ENCODE peak calls at places on chromosome 16, in six cellular contexts. P, C, W, E, X and A are unnamed samples.

GRCh38 chr16:24851700-24852099 is 5.9 kb downstream of the SLC5A11 start:
- DNase-seq in P (no peak), C (peak; percentile 56), W (no peak), E (no peak), X (peak; percentile 14), A (peak; percentile 29)

GRCh38 chr16:23141959-23142740 is 7.1 kb downstream of the USP31 start:
- DNase-seq in P (no peak), C (no peak), W (no peak), E (no peak), X (no peak), A (no peak)

GRCh38 chr16:4693956-4694663 is 748 bp downstream of the NUDT16L1 start:
- DNase-seq in P (no peak), C (peak; percentile 36), W (peak; percentile 56), E (peak; percentile 54), X (peak; percentile 46), A (no peak)

GRCh38 chr16:1188781-1189189 is 35.9 kb downstream of the CACNA1H start:
- DNase-seq in P (no peak), C (peak; percentile 34), W (peak; percentile 55), E (peak; percentile 16), X (peak; percentile 34), A (peak; percentile 40)

GRCh38 chr16:1767116-1767994 is 4.0 kb downstream of the NME3 start:
- DNase-seq in P (no peak), C (no peak), W (no peak), E (no peak), X (no peak), A (no peak)

GRCh38 chr16:57479422-57480126 is 6.7 kb downstream of the DOK4 start:
- DNase-seq in P (peak; percentile 59), C (peak; percentile 65), W (no peak), E (no peak), X (peak; percentile 74), A (no peak)

GRCh38 chr16:84340305-84341040 is 27.9 kb upstream of the ATP2C2 start:
- DNase-seq in P (no peak), C (peak; percentile 2), W (no peak), E (no peak), X (no peak), A (no peak)

GRCh38 chr16:3029499-3030127 is 5.8 kb downstream of the THOC6 start:
- DNase-seq in P (no peak), C (peak; percentile 38), W (peak; percentile 26), E (no peak), X (peak; percentile 13), A (peak; percentile 62)

GRCh38 chr16:77963185-77964044 is 58.9 kb upstream of the CLEC3A start:
- DNase-seq in P (no peak), C (no peak), W (no peak), E (no peak), X (no peak), A (no peak)

GRCh38 chr16:79869304-79870015 is 268.9 kb upstream of the MAF start:
- DNase-seq in P (no peak), C (no peak), W (no peak), E (no peak), X (no peak), A (no peak)

GRCh38 chr16:9599415-9600110 is 508.1 kb downstream of the HAPSTR1 start:
- DNase-seq in P (no peak), C (no peak), W (no peak), E (no peak), X (no peak), A (no peak)

GRCh38 chr16:57115504-57116182 is 23.3 kb downstream of the CPNE2 start:
- DNase-seq in P (no peak), C (peak; percentile 46), W (no peak), E (no peak), X (no peak), A (no peak)

GRCh38 chr16:19186403-19186802 is 18.4 kb downstream of the SYT17 start:
- DNase-seq in P (no peak), C (no peak), W (no peak), E (no peak), X (no peak), A (no peak)

GRCh38 chr16:3458278-3458851 is 14.9 kb downstream of the NAA60 start:
- DNase-seq in P (no peak), C (peak; percentile 50), W (no peak), E (no peak), X (peak; percentile 61), A (no peak)